ENCODE peak calls at places on chromosomes 11 and 22, in nine cellular contexts. A, I, Y, M, T, F, G, D and O are unnamed samples.

GRCh38 chr22:19385221-19385906 is 46.2 kb downstream of the HIRA start:
- DNase-seq in G (no peak), F (no peak), D (no peak), I (peak; percentile 70), Y (no peak), M (no peak), A (no peak), T (no peak), O (no peak)

GRCh38 chr11:94111660-94112059 is 17.0 kb upstream of the PANX1 start:
- DNase-seq in F (peak; percentile 59), Y (no peak), M (no peak), G (no peak), I (no peak), A (no peak), D (no peak), T (no peak), O (no peak)

GRCh38 chr22:37080838-37081237 is 28.7 kb downstream of the TMPRSS6 start:
- DNase-seq in A (no peak), I (no peak), G (no peak), D (no peak), Y (no peak), M (no peak), F (no peak), T (no peak), O (no peak)

GRCh38 chr22:38843716-38844660 is at the start of gene NPTXR:
- DNase-seq in M (peak; percentile 26), D (no peak), T (no peak), Y (peak; percentile 50), G (no peak), F (no peak), I (no peak), A (peak; percentile 7), O (no peak)

GRCh38 chr11:101907826-101908225 is 7.0 kb upstream of the CEP126 start:
- DNase-seq in T (no peak), M (no peak), G (no peak), D (no peak), I (no peak), A (no peak), Y (no peak), F (peak; percentile 22), O (no peak)

GRCh38 chr11:70335511-70335910 is 62.8 kb upstream of the CTTN start:
- DNase-seq in I (no peak), A (no peak), G (no peak), F (no peak), T (no peak), M (no peak), Y (no peak), D (no peak), O (no peak)

GRCh38 chr22:20237480-20238440 is 30.4 kb downstream of the RTN4R start:
- DNase-seq in Y (no peak), T (no peak), F (no peak), M (no peak), D (no peak), A (no peak), G (no peak), I (no peak), O (no peak)

GRCh38 chr11:112297248-112297866 is 36.7 kb upstream of the PLET1 start:
- DNase-seq in Y (no peak), T (no peak), M (no peak), D (no peak), F (no peak), G (no peak), I (no peak), A (no peak), O (no peak)

GRCh38 chr11:109772846-109773400 is 320.3 kb upstream of the ZC3H12C start:
- DNase-seq in F (no peak), G (no peak), I (no peak), T (no peak), Y (no peak), M (no peak), A (peak; percentile 49), D (no peak), O (no peak)

GRCh38 chr11:94806436-94806835 is 38.3 kb downstream of the AMOTL1 start:
- DNase-seq in T (no peak), G (no peak), A (no peak), Y (no peak), F (no peak), D (no peak), I (no peak), M (no peak), O (no peak)

GRCh38 chr22:25030636-25031035 is 78.1 kb downstream of the KIAA1671 start:
- DNase-seq in D (peak; percentile 71), G (no peak), A (no peak), T (no peak), Y (no peak), I (no peak), M (no peak), F (no peak), O (no peak)

GRCh38 chr11:65505434-65506315 is 6.8 kb downstream of the MALAT1 start:
- DNase-seq in T (no peak), F (peak; percentile 66), D (no peak), G (peak; percentile 43), M (no peak), Y (no peak), I (no peak), A (no peak), O (no peak)

GRCh38 chr22:33303109-33303508 is 244.9 kb upstream of the SYN3 start:
- DNase-seq in Y (no peak), F (no peak), I (no peak), G (no peak), D (no peak), T (no peak), M (no peak), A (no peak), O (no peak)

GRCh38 chr11:102761646-102762238 is 18.7 kb downstream of the MMP10 start:
- DNase-seq in Y (no peak), D (no peak), A (no peak), G (no peak), I (no peak), F (peak; percentile 15), T (no peak), M (no peak), O (peak; percentile 14)

GRCh38 chr22:20260071-20260722 is 7.9 kb downstream of the RTN4R start:
- DNase-seq in G (no peak), T (no peak), F (no peak), A (no peak), Y (no peak), M (no peak), I (no peak), D (no peak), O (no peak)

GRCh38 chr22:46609175-46609690 is 11.0 kb upstream of the GRAMD4 start:
- DNase-seq in M (no peak), F (no peak), D (no peak), G (no peak), I (no peak), Y (no peak), A (no peak), T (no peak), O (no peak)

GRCh38 chr11:93480756-93481155 is 62.4 kb downstream of the SMCO4 start:
- DNase-seq in M (no peak), I (no peak), A (no peak), F (no peak), T (no peak), D (no peak), Y (no peak), G (no peak), O (no peak)

GRCh38 chr22:37164535-37164887 is 14.8 kb upstream of the IL2RB start:
- DNase-seq in G (no peak), T (no peak), Y (no peak), A (no peak), D (no peak), I (no peak), M (no peak), F (no peak), O (no peak)

GRCh38 chr11:73465019-73465675 is 88.9 kb downstream of the RELT start:
- DNase-seq in A (no peak), M (no peak), Y (no peak), D (no peak), G (no peak), T (no peak), I (no peak), F (peak; percentile 47), O (no peak)

GRCh38 chr11:14424096-14424495 is 65.1 kb upstream of the RRAS2 start:
- DNase-seq in T (no peak), I (no peak), M (no peak), D (no peak), A (no peak), Y (no peak), G (peak; percentile 70), F (peak; percentile 41), O (no peak)

GRCh38 chr11:43735931-43736330 is 55.4 kb downstream of the HSD17B12 start:
- DNase-seq in I (no peak), M (no peak), T (no peak), G (peak; percentile 64), A (no peak), D (no peak), F (peak; percentile 61), Y (no peak), O (no peak)

GRCh38 chr22:49213731-49214352 is 613.8 kb downstream of the BRD1 start:
- DNase-seq in M (no peak), A (no peak), F (no peak), Y (no peak), G (no peak), I (peak; percentile 54), T (no peak), D (no peak), O (no peak)

GRCh38 chr11:19968860-19969259 is 191.4 kb downstream of the DBX1 start:
- DNase-seq in T (no peak), M (no peak), A (no peak), Y (no peak), F (no peak), D (no peak), G (no peak), I (no peak), O (no peak)